ENCODE peak calls at places on chromosomes 4 and X, in seven cellular contexts. P, J, F, E, B, C and Z are unnamed samples.

GRCh38 chr4:88756149-88756548 is 58.5 kb upstream of the NAP1L5 start:
- DNase-seq in P (no peak), J (no peak), F (no peak), E (no peak), B (no peak), C (no peak), Z (no peak)

GRCh38 chrX:3443186-3443585 is 96.7 kb upstream of the MXRA5 start:
- DNase-seq in P (no peak), J (no peak), F (no peak), E (no peak), B (no peak), C (no peak), Z (no peak)

GRCh38 chr4:20662851-20663250 is 37.4 kb upstream of the PACRGL start:
- DNase-seq in P (no peak), J (peak; percentile 4), F (no peak), E (no peak), B (no peak), C (no peak), Z (no peak)

GRCh38 chr4:20395160-20395773 is 143.6 kb downstream of the SLIT2 start:
- DNase-seq in P (no peak), J (peak; percentile 15), F (no peak), E (no peak), B (no peak), C (peak; percentile 61), Z (no peak)

GRCh38 chrX:13048265-13048664 is 3.8 kb upstream of the FAM9C start:
- DNase-seq in P (no peak), J (peak; percentile 65), F (no peak), E (no peak), B (no peak), C (no peak), Z (no peak)

GRCh38 chrX:69501433-69501832 is 2.7 kb upstream of the NALF2 start:
- DNase-seq in P (no peak), J (no peak), F (no peak), E (no peak), B (no peak), C (peak; percentile 39), Z (no peak)

GRCh38 chr4:146477054-146477453 is 44.7 kb downstream of the SLC10A7 start:
- DNase-seq in P (no peak), J (no peak), F (no peak), E (no peak), B (no peak), C (no peak), Z (no peak)

GRCh38 chr4:22391548-22391947 is 124.3 kb downstream of the ADGRA3 start:
- DNase-seq in P (no peak), J (peak; percentile 54), F (no peak), E (no peak), B (no peak), C (no peak), Z (no peak)

GRCh38 chr4:55475394-55476243 is 71.1 kb downstream of the CLOCK start:
- DNase-seq in P (peak; percentile 4), J (peak; percentile 77), F (no peak), E (no peak), B (no peak), C (no peak), Z (no peak)

GRCh38 chrX:16745659-16746058 is 26.2 kb downstream of the SYAP1 start:
- DNase-seq in P (no peak), J (no peak), F (no peak), E (no peak), B (no peak), C (no peak), Z (no peak)

GRCh38 chr4:115515379-115516171 is 402.2 kb upstream of the NDST4 start:
- DNase-seq in P (peak; percentile 32), J (no peak), F (no peak), E (no peak), B (no peak), C (no peak), Z (no peak)

GRCh38 chrX:130028196-130028595 is 45.8 kb downstream of the BCORL1 start:
- DNase-seq in P (no peak), J (peak; percentile 39), F (peak; percentile 34), E (no peak), B (no peak), C (peak; percentile 35), Z (peak; percentile 3)

GRCh38 chrX:130025256-130025655 is 42.8 kb downstream of the BCORL1 start:
- DNase-seq in P (no peak), J (no peak), F (no peak), E (no peak), B (no peak), C (no peak), Z (no peak)

GRCh38 chrX:130024127-130024526 is 41.7 kb downstream of the BCORL1 start:
- DNase-seq in P (peak; percentile 65), J (peak; percentile 17), F (peak; percentile 61), E (peak; percentile 87), B (peak; percentile 89), C (peak; percentile 78), Z (peak; percentile 4)

GRCh38 chrX:130030826-130031225 is 48.4 kb downstream of the BCORL1 start:
- DNase-seq in P (no peak), J (no peak), F (no peak), E (no peak), B (no peak), C (no peak), Z (no peak)

GRCh38 chrX:130027569-130027968 is 45.1 kb downstream of the BCORL1 start:
- DNase-seq in P (no peak), J (no peak), F (no peak), E (no peak), B (no peak), C (no peak), Z (no peak)
- H3K36me3 ChIP-seq in P (peaks cover 3% of the 10 kb centered on the region), J (peaks cover 9% of the 10 kb centered on the region), F (no peaks in the 10 kb centered on the region), E (peaks cover 34% of the 10 kb centered on the region), B (no peaks in the 10 kb centered on the region), C (no peaks in the 10 kb centered on the region), Z (peaks cover 12% of the 10 kb centered on the region)

GRCh38 chrX:1511150-1511549 is 25.8 kb downstream of the P2RY8 start:
- DNase-seq in P (no peak), J (no peak), F (no peak), E (peak; percentile 0), B (no peak), C (no peak), Z (no peak)
- H3K36me3 ChIP-seq in P (peaks cover 19% of the 10 kb centered on the region), J (no peaks in the 10 kb centered on the region), F (no peaks in the 10 kb centered on the region), E (no peaks in the 10 kb centered on the region), B (no peaks in the 10 kb centered on the region), C (no peaks in the 10 kb centered on the region), Z (no peaks in the 10 kb centered on the region)

GRCh38 chr4:67468801-67469200 is 76.5 kb downstream of the CENPC start:
- DNase-seq in P (no peak), J (no peak), F (no peak), E (no peak), B (no peak), C (no peak), Z (no peak)
- H3K36me3 ChIP-seq in P (no peaks in the 10 kb centered on the region), J (peaks cover 8% of the 10 kb centered on the region), F (peaks cover 33% of the 10 kb centered on the region), E (peaks cover 41% of the 10 kb centered on the region), B (peaks cover 7% of the 10 kb centered on the region), C (peaks cover 5% of the 10 kb centered on the region), Z (peaks cover 4% of the 10 kb centered on the region)

GRCh38 chr4:18937746-18938145 is 916.2 kb upstream of the LCORL start:
- DNase-seq in P (no peak), J (no peak), F (no peak), E (no peak), B (no peak), C (no peak), Z (no peak)

GRCh38 chr4:18938343-18939109 is 917.0 kb upstream of the LCORL start:
- DNase-seq in P (no peak), J (no peak), F (no peak), E (no peak), B (no peak), C (no peak), Z (peak; percentile 9)

GRCh38 chr4:18945464-18945863 is 923.9 kb upstream of the LCORL start:
- DNase-seq in P (no peak), J (no peak), F (no peak), E (no peak), B (no peak), C (no peak), Z (no peak)

GRCh38 chr4:18937080-18937479 is 915.5 kb upstream of the LCORL start:
- DNase-seq in P (no peak), J (no peak), F (no peak), E (no peak), B (no peak), C (no peak), Z (no peak)

GRCh38 chr4:18942874-18943273 is 921.3 kb upstream of the LCORL start:
- DNase-seq in P (no peak), J (no peak), F (no peak), E (no peak), B (no peak), C (no peak), Z (no peak)
- H3K36me3 ChIP-seq in P (no peaks in the 10 kb centered on the region), J (no peaks in the 10 kb centered on the region), F (no peaks in the 10 kb centered on the region), E (no peaks in the 10 kb centered on the region), B (no peaks in the 10 kb centered on the region), C (no peaks in the 10 kb centered on the region), Z (no peaks in the 10 kb centered on the region)

DNA sequence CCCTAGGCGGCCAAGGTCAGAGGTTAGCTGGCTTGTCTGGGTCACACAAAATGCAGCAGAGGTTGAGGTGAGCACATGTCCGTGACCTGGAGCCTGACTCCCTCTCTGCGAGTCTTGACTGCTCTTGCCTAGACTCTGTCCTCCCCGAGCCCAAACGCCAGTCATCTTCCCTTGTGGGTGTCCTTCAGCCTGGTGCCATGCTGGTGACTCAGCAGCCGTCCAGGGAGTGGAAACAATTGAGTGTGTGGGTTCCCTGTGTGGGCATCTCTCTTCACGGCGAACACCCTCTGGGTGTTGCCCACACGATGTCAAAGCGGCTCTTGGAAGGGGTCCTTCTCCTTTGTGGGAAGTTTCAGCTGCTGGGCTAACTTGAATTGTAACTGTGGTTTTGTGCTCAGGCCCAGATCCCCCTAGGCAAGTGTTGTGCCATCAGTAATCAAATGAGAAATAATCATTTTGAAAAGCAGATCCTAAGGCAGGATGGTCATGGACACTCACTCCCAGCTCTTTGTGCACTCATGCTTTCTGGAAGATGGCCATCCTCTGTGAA is 17.5 kb upstream of the MSANTD1 start:
- DNase-seq in P (no peak), J (no peak), F (no peak), E (no peak), B (no peak), C (no peak), Z (no peak)
- H3K36me3 ChIP-seq in P (peaks cover 64% of the 10 kb centered on the region), J (peaks cover 67% of the 10 kb centered on the region), F (peaks cover 62% of the 10 kb centered on the region), E (peaks cover 86% of the 10 kb centered on the region), B (no peaks in the 10 kb centered on the region), C (peaks cover 53% of the 10 kb centered on the region), Z (peaks cover 32% of the 10 kb centered on the region)

GRCh38 chr4:10097906-10098769 is 18.5 kb downstream of the WDR1 start:
- DNase-seq in P (no peak), J (no peak), F (no peak), E (no peak), B (no peak), C (no peak), Z (no peak)

GRCh38 chr4:10094841-10095240 is 21.8 kb downstream of the WDR1 start:
- DNase-seq in P (no peak), J (no peak), F (no peak), E (no peak), B (no peak), C (no peak), Z (no peak)

GRCh38 chr4:10095296-10095991 is 21.2 kb downstream of the WDR1 start:
- DNase-seq in P (no peak), J (no peak), F (no peak), E (no peak), B (no peak), C (no peak), Z (no peak)

GRCh38 chr4:10096976-10097330 is 19.6 kb downstream of the WDR1 start:
- DNase-seq in P (no peak), J (no peak), F (no peak), E (no peak), B (no peak), C (no peak), Z (no peak)

GRCh38 chr4:10096201-10096975 is 20.2 kb downstream of the WDR1 start:
- DNase-seq in P (peak; percentile 60), J (peak; percentile 94), F (peak; percentile 57), E (peak; percentile 89), B (no peak), C (no peak), Z (peak; percentile 50)
- H3K36me3 ChIP-seq in P (peaks cover 89% of the 10 kb centered on the region), J (peaks cover 90% of the 10 kb centered on the region), F (peaks cover 59% of the 10 kb centered on the region), E (peaks cover 82% of the 10 kb centered on the region), B (no peaks in the 10 kb centered on the region), C (peaks cover 52% of the 10 kb centered on the region), Z (peaks cover 49% of the 10 kb centered on the region)